ENCODE peak calls at places on chromosomes 5 and 9, in five cellular contexts. G is mesenchymal stem cell, Z is H9, F is H1, M is trophoblast cell. N is an unnamed sample.

GRCh38 chr5:36199620-36200019 is 42.1 kb downstream of the NADK2 start:
- DNase-seq in G (no peak), Z (no peak), F (no peak), M (peak; percentile 50), N (no peak)

GRCh38 chr9:31124389-31124788 is 1260.1 kb upstream of the ACO1 start:
- DNase-seq in G (no peak), Z (no peak), F (no peak), M (no peak), N (no peak)

GRCh38 chr5:134581241-134581981 is 51.2 kb downstream of the SAR1B start:
- DNase-seq in G (no peak), Z (no peak), F (no peak), M (no peak), N (no peak)

GRCh38 chr5:4941957-4942830 is 197.9 kb upstream of the ADAMTS16 start:
- DNase-seq in G (no peak), Z (peak; percentile 60), F (peak; percentile 90), M (no peak), N (peak; percentile 24)

GRCh38 chr9:16653491-16654407 is 216.7 kb downstream of the BNC2 start:
- DNase-seq in G (peak; percentile 54), Z (no peak), F (no peak), M (no peak), N (no peak)

GRCh38 chr9:27088981-27089380 is 20.0 kb upstream of the TEK start:
- DNase-seq in G (peak; percentile 57), Z (no peak), F (no peak), M (peak; percentile 31), N (no peak)

GRCh38 chr9:30065888-30066287 is 2318.6 kb upstream of the ACO1 start:
- DNase-seq in G (no peak), Z (no peak), F (no peak), M (no peak), N (no peak)

GRCh38 chr5:127648997-127649550 is at the start of gene CTXN3:
- DNase-seq in G (no peak), Z (no peak), F (no peak), M (no peak), N (no peak)

GRCh38 chr5:16457451-16457850 is 8.1 kb downstream of the ZNF622 start:
- DNase-seq in G (no peak), Z (no peak), F (no peak), M (peak; percentile 17), N (no peak)

GRCh38 chr5:39376293-39376714 is 12.0 kb upstream of the C9 start:
- DNase-seq in G (peak; percentile 66), Z (peak; percentile 47), F (peak; percentile 58), M (peak; percentile 50), N (peak; percentile 54)

GRCh38 chr5:69129413-69129812 is 35.6 kb downstream of the SLC30A5 start:
- DNase-seq in G (peak; percentile 63), Z (no peak), F (no peak), M (peak; percentile 10), N (no peak)

GRCh38 chr5:158873115-158873514 is 226.6 kb downstream of the EBF1 start:
- DNase-seq in G (no peak), Z (no peak), F (no peak), M (no peak), N (no peak)

GRCh38 chr5:158875272-158875679 is 224.4 kb downstream of the EBF1 start:
- DNase-seq in G (peak; percentile 30), Z (no peak), F (no peak), M (no peak), N (no peak)

GRCh38 chr5:158874814-158875213 is 224.9 kb downstream of the EBF1 start:
- DNase-seq in G (peak; percentile 1), Z (no peak), F (no peak), M (no peak), N (no peak)

GRCh38 chr5:158876263-158876942 is 223.3 kb downstream of the EBF1 start:
- DNase-seq in G (no peak), Z (no peak), F (no peak), M (no peak), N (no peak)

DNA sequence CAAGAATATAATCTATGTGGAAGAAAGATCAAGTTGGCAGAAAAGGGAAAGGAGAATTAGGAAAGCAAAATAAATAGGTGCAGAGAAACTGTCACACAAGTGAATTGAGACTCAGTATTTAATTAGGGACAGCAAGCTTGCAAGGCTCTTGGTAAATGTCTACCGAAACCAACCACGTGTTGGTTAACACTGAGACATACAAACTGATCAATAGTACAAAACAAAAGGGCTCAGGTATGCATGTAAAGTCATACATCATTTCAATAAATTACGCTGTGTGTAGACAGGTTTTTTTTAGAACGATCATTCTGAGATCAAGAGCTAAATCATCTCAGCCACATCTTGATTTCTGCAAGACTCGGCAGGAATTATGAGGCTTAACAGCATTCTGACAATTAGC is 225.4 kb downstream of the EBF1 start:
- DNase-seq in G (no peak), Z (no peak), F (no peak), M (no peak), N (no peak)
- H3K27ac ChIP-seq in G (no peak overlapping the region), Z (no peak overlapping the region), F (no peak overlapping the region), M (no peak overlapping the region), N (no peak overlapping the region)

DNA sequence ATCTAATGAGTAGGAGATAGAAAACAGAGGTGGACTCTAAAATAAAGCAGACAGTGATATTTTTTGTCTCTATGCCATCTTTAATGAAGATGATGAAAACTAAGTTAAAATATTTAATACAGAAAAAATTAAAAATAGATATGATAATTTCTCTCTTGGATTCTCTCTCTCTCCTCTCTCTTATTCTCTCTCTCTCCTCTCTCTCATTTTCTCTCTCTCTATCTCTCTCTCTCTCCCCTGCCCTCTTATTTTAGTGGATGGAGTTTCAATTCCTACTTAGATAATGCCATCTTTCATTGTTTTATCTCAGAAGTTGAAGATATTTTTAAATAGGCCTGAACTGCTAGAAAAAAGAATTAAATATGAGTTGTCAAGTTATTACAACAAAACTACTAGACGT is 38.2 kb downstream of the ESM1 start:
- DNase-seq in G (no peak), Z (no peak), F (no peak), M (no peak), N (no peak)
- H2BK12ac ChIP-seq in G (no peak overlapping the region), Z (no peak overlapping the region), F (no peak overlapping the region), M (no peak overlapping the region), N (no peak overlapping the region)

DNA sequence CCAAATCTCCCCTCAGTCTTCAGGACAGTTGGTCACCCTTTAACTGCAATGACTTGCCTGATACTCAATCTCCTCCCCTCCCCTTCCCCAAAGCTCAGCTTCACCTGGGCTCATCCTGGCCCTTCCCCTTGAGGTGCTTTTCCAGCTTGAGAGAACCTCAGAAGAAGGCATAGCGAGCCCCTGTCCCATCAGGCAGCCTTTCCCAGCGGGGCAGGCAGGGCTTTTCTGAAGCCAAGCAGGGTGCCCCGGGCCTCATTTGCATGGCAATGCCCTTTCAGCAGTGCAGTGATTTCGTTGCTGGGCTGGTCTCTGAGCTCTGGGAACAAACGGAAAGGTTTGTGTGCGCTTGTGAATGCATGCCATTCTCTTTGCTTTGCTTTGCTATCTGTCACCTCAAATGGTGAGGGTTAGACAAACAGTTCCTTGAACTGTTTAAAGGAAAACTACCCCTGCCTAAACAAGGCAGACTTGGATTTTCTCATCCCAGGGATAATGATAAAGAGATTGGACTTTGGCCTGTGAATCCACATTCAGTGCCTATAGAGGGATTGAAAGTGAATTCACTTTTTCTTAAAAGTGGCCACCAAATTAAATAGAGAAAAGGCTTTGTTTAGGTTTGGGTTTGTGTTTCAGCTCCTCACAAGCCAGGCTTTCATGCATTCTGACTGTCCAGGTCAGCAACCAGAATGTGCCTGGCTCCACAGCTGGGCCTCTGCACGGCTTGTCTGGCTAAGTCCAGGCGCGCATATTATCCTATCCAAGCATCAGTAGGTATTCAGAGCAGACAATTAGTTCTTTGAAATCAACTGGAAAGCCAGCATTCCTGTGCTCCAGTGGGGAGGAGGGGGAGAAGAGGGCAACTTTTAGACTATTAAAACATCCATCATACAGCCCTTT is 165.3 kb downstream of the ZNF608 start:
- DNase-seq in G (no peak), Z (peak; percentile 96), F (peak; percentile 83), M (no peak), N (peak; percentile 79)
- H3K27ac ChIP-seq in G (peak overlapping the region; percentile 51), Z (no peak overlapping the region), F (peak overlapping the region; percentile 65), M (peak overlapping the region; percentile 99), N (peak overlapping the region; percentile 96)

DNA sequence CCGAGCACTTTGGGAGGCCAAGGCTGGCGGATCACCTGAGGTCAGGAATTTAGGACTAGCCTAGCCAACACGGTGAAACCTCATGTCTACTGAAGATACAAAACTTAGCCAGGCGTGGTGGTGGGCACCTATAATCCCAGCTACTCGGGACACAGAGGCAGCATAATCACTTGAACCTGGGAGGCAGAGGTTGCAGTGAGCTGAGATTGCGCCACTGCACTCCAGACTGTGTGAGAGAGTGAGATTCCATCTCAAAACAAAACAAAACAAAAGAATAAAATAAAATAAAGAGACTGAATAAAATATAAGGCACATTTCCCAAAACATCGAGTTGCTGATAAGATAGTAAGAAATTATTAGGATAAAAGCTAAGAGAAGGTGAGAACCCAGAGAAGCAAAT is 32.3 kb upstream of the GLDC start:
- DNase-seq in G (no peak), Z (no peak), F (no peak), M (no peak), N (no peak)
- H2BK12ac ChIP-seq in G (no peak overlapping the region), Z (no peak overlapping the region), F (no peak overlapping the region), M (no peak overlapping the region), N (no peak overlapping the region)

DNA sequence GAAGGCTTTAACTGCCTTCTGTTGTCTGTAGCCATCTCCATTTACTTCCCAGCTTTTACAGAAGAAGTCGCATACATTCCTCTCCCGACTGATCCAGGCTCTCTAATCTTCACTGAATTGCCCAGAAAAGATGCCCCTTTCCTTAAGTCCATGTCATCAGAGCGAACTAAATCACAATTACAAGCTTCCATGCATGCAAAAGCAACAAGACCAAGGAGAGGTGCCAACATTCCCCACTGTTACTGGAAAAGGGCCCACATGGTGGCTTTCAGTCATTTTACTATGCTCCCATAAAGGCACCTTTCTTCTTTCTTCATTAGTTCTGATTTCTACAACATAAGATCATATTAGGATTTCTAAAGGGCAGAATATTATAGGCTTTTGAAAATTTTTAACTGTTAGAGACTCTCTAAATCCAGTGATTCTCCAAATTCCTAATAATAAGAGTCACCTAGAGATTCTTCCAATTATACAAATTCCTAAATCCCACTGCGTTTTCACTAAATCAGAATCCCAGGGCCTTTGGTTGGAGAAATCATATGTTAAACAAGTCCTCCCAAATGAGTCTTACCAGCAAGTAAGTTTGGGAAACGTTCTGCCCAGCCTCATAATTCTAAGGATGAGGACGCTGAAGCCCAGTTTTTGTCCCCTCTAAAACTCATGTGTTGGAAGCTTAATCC is 17.0 kb upstream of the ZFR start:
- DNase-seq in G (no peak), Z (no peak), F (no peak), M (no peak), N (no peak)
- H3K27ac ChIP-seq in G (no peak overlapping the region), Z (no peak overlapping the region), F (no peak overlapping the region), M (no peak overlapping the region), N (no peak overlapping the region)

GRCh38 chr9:117291223-117291622 is 123.6 kb downstream of the ASTN2 start:
- DNase-seq in G (no peak), Z (no peak), F (no peak), M (no peak), N (no peak)

GRCh38 chr9:117300686-117301085 is 114.2 kb downstream of the ASTN2 start:
- DNase-seq in G (no peak), Z (no peak), F (no peak), M (no peak), N (no peak)

GRCh38 chr9:117293199-117294114 is 121.4 kb downstream of the ASTN2 start:
- DNase-seq in G (no peak), Z (no peak), F (no peak), M (no peak), N (no peak)

GRCh38 chr9:117290809-117291208 is 124.0 kb downstream of the ASTN2 start:
- DNase-seq in G (no peak), Z (no peak), F (no peak), M (no peak), N (no peak)

DNA sequence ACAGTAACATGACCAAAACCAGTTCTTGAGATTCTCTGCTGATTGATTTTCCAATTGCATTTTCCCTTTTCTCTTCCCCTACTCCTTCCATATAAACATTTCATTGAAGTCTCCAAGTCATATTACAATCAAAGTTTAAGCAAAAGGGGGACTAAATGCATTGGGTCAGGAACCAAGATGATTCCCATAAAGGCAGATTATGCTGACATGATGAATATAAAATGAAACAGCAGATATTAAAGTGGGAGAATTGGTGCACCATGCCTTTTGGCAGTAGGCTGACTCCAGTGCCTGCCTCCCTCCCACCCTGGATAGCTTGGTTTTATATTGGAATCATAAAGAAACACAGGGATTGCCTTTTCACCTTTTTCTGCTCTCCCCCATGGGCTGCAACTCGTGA is 118.4 kb downstream of the ASTN2 start:
- DNase-seq in G (no peak), Z (no peak), F (no peak), M (no peak), N (no peak)
- H2BK12ac ChIP-seq in G (no peak overlapping the region), Z (no peak overlapping the region), F (no peak overlapping the region), M (no peak overlapping the region), N (no peak overlapping the region)